ENCODE peak calls at places on chromosomes 2 and 18, in five cellular contexts. R is HCEC 1CT, D is ELR, X is ureter, P is RWPE1. Y is an unnamed sample.

GRCh38 chr18:44691148-44691925 is 10.6 kb downstream of the SETBP1 start:
- DNase-seq in P (no peak), D (no peak), X (no peak), R (no peak), Y (no peak)

GRCh38 chr18:55998071-55998522 is 410.1 kb upstream of the TCF4 start:
- DNase-seq in P (no peak), D (peak; percentile 20), X (no peak), R (peak; percentile 17), Y (peak; percentile 30)

GRCh38 chr2:151166410-151166809 is 95.3 kb downstream of the RBM43 start:
- DNase-seq in P (no peak), D (no peak), R (no peak), X (no peak), Y (no peak)

GRCh38 chr2:53829252-53829651 is 30.5 kb downstream of the GPR75 start:
- DNase-seq in X (no peak), R (no peak), D (no peak), P (no peak), Y (no peak)

GRCh38 chr18:23226930-23227728 is 91.8 kb downstream of the CABLES1 start:
- DNase-seq in P (peak; percentile 6), R (peak; percentile 79), D (peak; percentile 71), X (no peak), Y (no peak)

GRCh38 chr2:25362564-25363145 is 20.9 kb upstream of the DNMT3A start:
- DNase-seq in D (no peak), P (no peak), R (no peak), X (no peak), Y (no peak)

GRCh38 chr2:195824478-195824877 is 167.5 kb downstream of the SLC39A10 start:
- DNase-seq in X (no peak), D (peak; percentile 52), R (no peak), P (no peak), Y (no peak)

GRCh38 chr2:178917555-178917954 is 110.3 kb upstream of the TTN start:
- DNase-seq in X (no peak), P (no peak), R (no peak), D (no peak), Y (no peak)

GRCh38 chr18:53489266-53489665 is 735.2 kb downstream of the MBD2 start:
- DNase-seq in R (no peak), D (no peak), X (no peak), P (no peak), Y (no peak)

GRCh38 chr2:126970583-126970982 is 71.9 kb downstream of the TEX51 start:
- DNase-seq in R (no peak), P (no peak), X (no peak), D (no peak), Y (no peak)

GRCh38 chr2:234555616-234556249 is 58.9 kb upstream of the ARL4C start:
- DNase-seq in D (peak; percentile 83), X (no peak), R (no peak), P (no peak), Y (no peak)

GRCh38 chr2:154697422-154698237 is 865 bp upstream of the KCNJ3 start:
- DNase-seq in P (no peak), R (no peak), D (no peak), X (no peak), Y (peak; percentile 25)

GRCh38 chr2:52563144-52563543 is 1204.5 kb upstream of the CHAC2 start:
- DNase-seq in P (no peak), D (no peak), R (no peak), X (no peak), Y (no peak)

GRCh38 chr2:182522428-182522896 is 95.6 kb upstream of the PDE1A start:
- DNase-seq in R (peak; percentile 11), P (no peak), D (peak; percentile 40), X (no peak), Y (no peak)

Y was measured in T47D.